ENCODE peak calls at places on chromosomes 5 and 9, in four cellular contexts. One of them, this sample, is unnamed. For H3K9me3, the result is how much of the 10 kb centered on the place peaks cover.

GRCh38 chr9:126722252-126722921 is 82.5 kb upstream of the ZBTB43 start:
- DNase-seq in mucosa of descending colon: peak
- DNase-seq in uterus: peak
- DNase-seq in lung: peak
- DNase-seq in this sample: peak

GRCh38 chr5:140131967-140132409 is 6.3 kb downstream of the IGIP start:
- DNase-seq in lung: peak
- DNase-seq in uterus: no peak
- DNase-seq in mucosa of descending colon: no peak
- DNase-seq in this sample: peak

GRCh38 chr5:132227485-132228240 is at the start of gene P4HA2:
- DNase-seq in uterus: peak
- DNase-seq in lung: peak
- DNase-seq in mucosa of descending colon: peak
- DNase-seq in this sample: peak

GRCh38 chr5:101717729-101718128 is 578.4 kb downstream of the SLCO4C1 start:
- DNase-seq in uterus: no peak
- DNase-seq in mucosa of descending colon: no peak
- DNase-seq in lung: no peak
- DNase-seq in this sample: no peak

GRCh38 chr9:96888591-96888990 is 34.3 kb upstream of the ZNF782 start:
- DNase-seq in mucosa of descending colon: no peak
- DNase-seq in lung: no peak
- DNase-seq in uterus: no peak
- DNase-seq in this sample: no peak

GRCh38 chr5:137310051-137310730 is 188.9 kb downstream of the SPOCK1 start:
- DNase-seq in lung: no peak
- DNase-seq in uterus: no peak
- DNase-seq in mucosa of descending colon: no peak
- DNase-seq in this sample: peak

GRCh38 chr9:78606011-78606410 is 309.1 kb downstream of the PSAT1 start:
- DNase-seq in uterus: no peak
- DNase-seq in lung: no peak
- DNase-seq in mucosa of descending colon: no peak
- DNase-seq in this sample: peak

GRCh38 chr5:133706732-133707430 is 94.5 kb upstream of the FSTL4 start:
- DNase-seq in mucosa of descending colon: no peak
- DNase-seq in uterus: no peak
- DNase-seq in lung: no peak
- DNase-seq in this sample: no peak

GRCh38 chr5:137619191-137619870 is 116.6 kb downstream of the KLHL3 start:
- DNase-seq in lung: peak
- DNase-seq in mucosa of descending colon: peak
- DNase-seq in uterus: peak
- DNase-seq in this sample: peak

DNA sequence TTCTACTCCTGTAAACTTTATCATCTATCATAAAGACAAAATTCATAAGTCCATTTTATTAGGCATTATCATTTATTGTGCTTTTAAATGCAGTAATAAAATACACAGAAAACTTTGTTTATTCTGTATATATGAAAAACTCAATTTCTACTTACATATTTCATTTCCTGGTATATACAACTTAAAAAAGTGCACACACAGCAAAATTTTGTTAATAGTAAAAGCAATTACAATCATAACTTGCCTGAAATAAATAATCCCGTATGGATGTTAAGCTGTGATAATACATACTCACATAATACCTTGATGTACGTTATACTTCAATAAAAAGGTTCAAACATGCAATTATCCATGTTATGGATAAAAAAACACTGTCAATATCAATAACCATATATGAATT is 19.2 kb downstream of the ELL2 start:
- DNase-seq in mucosa of descending colon: no peak
- DNase-seq in lung: no peak
- DNase-seq in uterus: no peak
- DNase-seq in this sample: no peak
- H3K9me3 ChIP-seq in mucosa of descending colon: under half
- H3K9me3 ChIP-seq in lung: under half
- H3K9me3 ChIP-seq in uterus: under half
- H3K9me3 ChIP-seq in this sample: under half

DNA sequence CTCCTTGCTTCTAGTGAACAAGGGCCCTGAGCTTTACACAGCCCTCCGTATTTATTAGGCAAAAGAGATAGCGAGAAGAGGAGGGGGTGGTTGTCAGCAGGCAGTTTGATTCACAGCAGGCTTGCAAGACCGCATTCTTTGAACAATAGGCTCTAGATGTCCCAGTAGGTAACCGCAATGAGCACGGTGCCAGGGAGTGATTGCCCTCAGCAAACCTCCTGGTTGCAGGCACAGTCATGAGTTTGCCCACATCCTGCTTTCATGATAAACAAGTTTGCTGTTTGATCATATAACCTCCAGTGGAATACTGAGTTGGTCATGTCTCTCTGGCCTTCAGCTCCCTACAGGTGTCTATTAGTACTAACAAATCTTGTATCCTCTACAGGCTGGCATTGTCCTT is 66.1 kb downstream of the CACNA1B start:
- DNase-seq in mucosa of descending colon: no peak
- DNase-seq in lung: no peak
- DNase-seq in uterus: no peak
- DNase-seq in this sample: no peak
- H3K9me3 ChIP-seq in mucosa of descending colon: under half
- H3K9me3 ChIP-seq in lung: under half
- H3K9me3 ChIP-seq in uterus: under half
- H3K9me3 ChIP-seq in this sample: under half

DNA sequence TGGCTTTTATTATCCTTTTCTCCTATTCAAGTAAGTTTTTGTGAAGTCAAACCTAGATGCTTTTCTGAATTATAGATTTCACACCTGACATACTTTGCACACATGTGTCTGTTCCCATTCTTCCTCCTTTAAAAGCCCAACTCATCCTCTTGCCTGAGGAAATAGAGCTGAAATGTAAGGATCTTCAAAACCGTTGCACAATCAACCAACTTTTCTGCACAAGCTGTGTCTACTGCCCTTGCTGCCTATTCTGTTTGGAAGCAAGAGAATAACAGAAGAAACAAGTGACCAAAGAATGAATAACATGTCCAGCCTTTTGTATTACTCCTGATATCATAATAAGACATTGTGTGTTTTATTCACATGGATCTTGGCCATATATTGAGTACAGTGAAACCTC is 95.1 kb upstream of the ITGA1 start:
- DNase-seq in uterus: no peak
- DNase-seq in mucosa of descending colon: no peak
- DNase-seq in lung: no peak
- DNase-seq in this sample: no peak
- H3K9me3 ChIP-seq in uterus: under half
- H3K9me3 ChIP-seq in mucosa of descending colon: under half
- H3K9me3 ChIP-seq in lung: under half
- H3K9me3 ChIP-seq in this sample: under half

GRCh38 chr9:134912126-134912840 is 5.4 kb downstream of the FCN1 start:
- DNase-seq in lung: no peak
- DNase-seq in uterus: no peak
- DNase-seq in mucosa of descending colon: no peak
- DNase-seq in this sample: no peak
- H3K9me3 ChIP-seq in lung: under half
- H3K9me3 ChIP-seq in uterus: under half
- H3K9me3 ChIP-seq in mucosa of descending colon: under half
- H3K9me3 ChIP-seq in this sample: under half

DNA sequence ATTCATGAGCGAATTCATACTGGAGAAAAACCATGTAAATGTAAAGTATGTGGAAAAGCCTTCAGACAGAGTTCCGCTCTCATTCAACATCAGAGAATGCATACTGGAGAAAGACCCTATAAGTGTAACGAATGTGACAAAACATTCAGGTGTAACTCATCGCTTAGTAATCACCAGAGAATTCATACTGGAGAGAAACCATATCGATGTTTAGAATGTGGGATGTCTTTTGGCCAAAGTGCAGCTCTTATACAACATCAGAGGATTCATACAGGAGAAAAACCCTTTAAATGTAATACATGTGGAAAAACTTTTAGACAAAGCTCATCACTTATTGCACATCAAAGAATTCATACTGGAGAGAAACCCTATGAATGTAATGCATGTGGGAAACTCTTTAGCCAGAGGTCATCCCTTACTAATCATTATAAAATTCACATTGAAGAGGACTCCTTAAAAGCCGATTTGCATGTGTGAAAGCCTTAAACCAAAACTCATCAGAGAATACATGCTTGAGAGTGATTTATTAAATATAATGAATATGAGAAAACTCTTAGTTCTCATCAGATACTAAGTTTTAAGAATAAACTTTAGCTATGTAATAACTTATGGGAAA is 11.8 kb upstream of the ZFP2 start:
- DNase-seq in uterus: no peak
- DNase-seq in mucosa of descending colon: no peak
- DNase-seq in lung: no peak
- DNase-seq in this sample: no peak
- H3K9me3 ChIP-seq in uterus: under half
- H3K9me3 ChIP-seq in mucosa of descending colon: half or more
- H3K9me3 ChIP-seq in lung: under half
- H3K9me3 ChIP-seq in this sample: under half

DNA sequence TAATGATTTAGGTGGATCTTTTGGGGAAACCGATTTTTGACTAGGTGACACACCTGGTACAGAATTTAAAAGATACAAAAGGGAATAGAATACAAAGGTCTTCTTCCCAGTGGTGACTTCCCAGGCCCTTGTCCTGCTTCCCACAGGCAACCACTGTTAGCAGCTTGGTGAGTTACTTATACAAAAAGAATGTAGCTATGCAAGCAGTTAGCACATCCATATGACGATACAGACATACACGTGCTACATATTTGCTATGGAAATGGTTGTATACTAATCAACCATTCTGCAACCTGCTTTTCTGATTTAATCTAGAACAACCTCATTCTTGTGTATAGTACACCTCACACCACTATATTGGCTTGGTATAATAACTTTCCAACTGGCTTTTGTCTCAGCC is 51.0 kb downstream of the OTULIN start:
- DNase-seq in uterus: no peak
- DNase-seq in lung: no peak
- DNase-seq in mucosa of descending colon: no peak
- DNase-seq in this sample: no peak
- H3K9me3 ChIP-seq in uterus: under half
- H3K9me3 ChIP-seq in lung: under half
- H3K9me3 ChIP-seq in mucosa of descending colon: under half
- H3K9me3 ChIP-seq in this sample: under half

This sample was measured in cardiac muscle cell.